ENCODE peak calls at places on chromosome 16, in four cellular contexts. W is CD8-positive, alpha-beta T cell; O is Peyer's patch; G is NT2/D1. B is an unnamed sample.

GRCh38 chr16:28098959-28099945 is 35.7 kb upstream of the GSG1L start:
- DNase-seq in O (no peak), G (no peak), W (no peak), B (no peak)

GRCh38 chr16:83915081-83915480 is 16.2 kb downstream of the MLYCD start:
- DNase-seq in W (no peak), O (no peak), G (no peak), B (no peak)

GRCh38 chr16:50273382-50273690 is 7.0 kb downstream of the ADCY7 start:
- DNase-seq in W (no peak), O (no peak), G (no peak), B (no peak)

GRCh38 chr16:67443299-67443698 is 12.4 kb downstream of the HSD11B2 start:
- DNase-seq in O (no peak), G (no peak), W (no peak), B (no peak)

GRCh38 chr16:58028541-58029070 is 3.1 kb downstream of the MMP15 start:
- DNase-seq in G (no peak), O (no peak), W (no peak), B (no peak)

GRCh38 chr16:15777533-15778203 is 79.2 kb downstream of the MYH11 start:
- DNase-seq in O (no peak), G (peak; percentile 70), W (no peak), B (no peak)

GRCh38 chr16:15401972-15402371 is 6.4 kb downstream of the MPV17L start:
- DNase-seq in W (no peak), G (no peak), O (no peak), B (no peak)

GRCh38 chr16:9033125-9033830 is 58.2 kb upstream of the HAPSTR1 start:
- DNase-seq in O (peak; percentile 31), W (no peak), G (peak; percentile 75), B (peak; percentile 11)

GRCh38 chr16:53404959-53405358 is 29.3 kb upstream of the RBL2 start:
- DNase-seq in G (no peak), O (no peak), W (no peak), B (no peak)

GRCh38 chr16:68234188-68235104 is 1.5 kb downstream of the ESRP2 start:
- DNase-seq in O (no peak), G (no peak), W (no peak), B (no peak)

GRCh38 chr16:29825145-29826044 is 5.1 kb downstream of the MVP start:
- DNase-seq in O (no peak), G (no peak), W (no peak), B (peak; percentile 57)

GRCh38 chr16:80462902-80463301 is 77.9 kb upstream of the DYNLRB2 start:
- DNase-seq in W (no peak), O (no peak), G (no peak), B (no peak)

GRCh38 chr16:19588661-19589060 is 33.2 kb downstream of the VPS35L start:
- DNase-seq in O (no peak), W (no peak), G (no peak), B (no peak)

GRCh38 chr16:58022601-58023371 is 2.8 kb upstream of the MMP15 start:
- DNase-seq in O (no peak), W (no peak), G (no peak), B (no peak)

GRCh38 chr16:13042291-13042690 is 140.9 kb downstream of the SHISA9 start:
- DNase-seq in O (no peak), G (no peak), W (no peak), B (no peak)

GRCh38 chr16:12146966-12147365 is 170.4 kb downstream of the SNX29 start:
- DNase-seq in G (no peak), W (no peak), O (no peak), B (no peak)

GRCh38 chr16:82070656-82071369 is 35.8 kb downstream of the HSD17B2 start:
- DNase-seq in G (no peak), O (no peak), W (no peak), B (no peak)

GRCh38 chr16:30657866-30658730 is at the start of gene FBRS:
- DNase-seq in O (peak; percentile 100), G (peak; percentile 100), W (peak; percentile 100), B (peak; percentile 100)

GRCh38 chr16:4052096-4052495 is 64.1 kb downstream of the ADCY9 start:
- DNase-seq in W (no peak), O (no peak), G (no peak), B (no peak)

GRCh38 chr16:56664506-56664905 is 3.4 kb downstream of the MT1G start:
- DNase-seq in G (no peak), W (no peak), O (no peak), B (no peak)

GRCh38 chr16:49051626-49052025 is 230.0 kb downstream of the CBLN1 start:
- DNase-seq in O (no peak), W (no peak), G (no peak), B (no peak)

GRCh38 chr16:64654137-64654652 is 467.7 kb downstream of the CDH11 start:
- DNase-seq in W (no peak), O (no peak), G (no peak), B (no peak)

GRCh38 chr16:11613381-11614303 is 26.9 kb upstream of the LITAF start:
- DNase-seq in O (peak; percentile 78), G (no peak), W (no peak), B (no peak)

GRCh38 chr16:51071326-51071725 is 79.7 kb downstream of the SALL1 start:
- DNase-seq in W (no peak), O (no peak), G (no peak), B (no peak)

GRCh38 chr16:17235147-17235817 is 235.5 kb downstream of the XYLT1 start:
- DNase-seq in O (no peak), W (no peak), G (no peak), B (no peak)

GRCh38 chr16:47492428-47493357 is 31.6 kb downstream of the PHKB start:
- DNase-seq in O (peak; percentile 64), W (no peak), G (peak; percentile 5), B (peak; percentile 1)

GRCh38 chr16:2934450-2934849 is 22.7 kb downstream of the FLYWCH1 start:
- DNase-seq in G (no peak), W (no peak), O (no peak), B (no peak)

GRCh38 chr16:2933136-2933535 is 21.4 kb downstream of the FLYWCH1 start:
- DNase-seq in O (no peak), G (no peak), W (no peak), B (no peak)

GRCh38 chr16:2936436-2937011 is 24.8 kb downstream of the FLYWCH1 start:
- DNase-seq in G (no peak), O (no peak), W (no peak), B (no peak)

GRCh38 chr16:2935418-2935817 is 23.7 kb downstream of the FLYWCH1 start:
- DNase-seq in G (no peak), O (no peak), W (no peak), B (no peak)

GRCh38 chr16:2933701-2934100 is 22.0 kb downstream of the FLYWCH1 start:
- DNase-seq in W (no peak), G (no peak), O (no peak), B (no peak)
- H3K36me3 ChIP-seq in W (peaks cover 20% of the 10 kb centered on the region), G (peaks cover 58% of the 10 kb centered on the region), O (no peaks in the 10 kb centered on the region), B (peaks cover 29% of the 10 kb centered on the region)

GRCh38 chr16:74449470-74449869 is 28.2 kb upstream of the CLEC18B start:
- DNase-seq in O (no peak), W (no peak), G (no peak), B (no peak)

GRCh38 chr16:74451951-74452758 is 30.9 kb upstream of the CLEC18B start:
- DNase-seq in O (no peak), G (no peak), W (no peak), B (no peak)

GRCh38 chr16:74448990-74449389 is 27.7 kb upstream of the CLEC18B start:
- DNase-seq in O (peak; percentile 17), W (no peak), G (no peak), B (no peak)

GRCh38 chr16:74450967-74451760 is 29.9 kb upstream of the CLEC18B start:
- DNase-seq in G (no peak), O (no peak), W (no peak), B (no peak)

DNA sequence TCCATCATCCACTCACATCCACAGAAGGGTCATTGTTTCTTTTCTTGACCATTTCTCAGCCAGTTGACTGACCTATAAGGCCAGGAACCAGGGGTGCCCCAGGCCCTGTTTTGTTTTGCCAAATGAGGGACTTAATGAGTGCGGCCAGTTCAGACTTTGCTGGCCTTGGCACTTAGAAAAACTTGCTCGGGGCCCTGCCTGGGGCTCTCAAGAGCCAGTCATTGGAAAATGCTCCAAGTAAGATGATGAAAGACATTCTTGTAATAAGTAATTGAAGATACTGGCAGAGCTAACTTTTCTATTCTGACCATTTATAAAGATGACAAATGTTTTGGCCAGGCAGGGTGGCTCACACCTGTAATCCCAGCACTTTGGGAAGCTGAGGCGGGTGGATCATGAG is 29.0 kb upstream of the CLEC18B start:
- DNase-seq in W (no peak), O (no peak), G (no peak), B (no peak)
- H3K36me3 ChIP-seq in W (peaks cover 39% of the 10 kb centered on the region), O (no peaks in the 10 kb centered on the region), G (peaks cover 60% of the 10 kb centered on the region), B (peaks cover 39% of the 10 kb centered on the region)

GRCh38 chr16:89134269-89134668 is 37.3 kb upstream of the CDH15 start:
- DNase-seq in G (no peak), O (no peak), W (no peak), B (no peak)

GRCh38 chr16:89137666-89138512 is 33.7 kb upstream of the CDH15 start:
- DNase-seq in O (no peak), G (no peak), W (peak; percentile 7), B (no peak)

GRCh38 chr16:89133457-89134127 is 38.0 kb upstream of the CDH15 start:
- DNase-seq in O (no peak), W (no peak), G (no peak), B (no peak)

GRCh38 chr16:89136931-89137330 is 34.6 kb upstream of the CDH15 start:
- DNase-seq in W (peak; percentile 3), O (no peak), G (no peak), B (no peak)

DNA sequence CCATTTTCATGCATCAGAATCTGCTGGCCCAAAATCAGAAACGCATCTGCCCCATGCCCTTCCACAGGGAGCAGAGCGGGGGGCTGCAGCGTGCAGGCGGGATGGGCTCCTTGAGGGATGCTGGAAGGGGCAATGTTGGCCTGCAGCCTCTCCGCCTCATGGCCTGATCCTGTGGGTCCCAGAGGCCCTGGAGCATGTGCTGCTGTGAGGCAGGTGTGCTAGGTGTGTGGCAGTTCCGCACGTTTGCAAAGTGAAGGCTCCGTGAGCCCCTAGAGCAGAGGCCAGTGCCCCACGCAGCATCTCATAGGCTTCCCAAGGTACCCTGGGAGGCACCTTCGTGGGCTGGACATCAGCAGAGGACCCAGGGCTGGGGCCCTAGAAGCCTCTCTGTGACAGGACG is 36.4 kb upstream of the CDH15 start:
- DNase-seq in W (peak; percentile 9), G (no peak), O (no peak), B (no peak)
- H3K36me3 ChIP-seq in W (peaks cover 25% of the 10 kb centered on the region), G (peaks cover 74% of the 10 kb centered on the region), O (no peaks in the 10 kb centered on the region), B (peaks cover 27% of the 10 kb centered on the region)

DNA sequence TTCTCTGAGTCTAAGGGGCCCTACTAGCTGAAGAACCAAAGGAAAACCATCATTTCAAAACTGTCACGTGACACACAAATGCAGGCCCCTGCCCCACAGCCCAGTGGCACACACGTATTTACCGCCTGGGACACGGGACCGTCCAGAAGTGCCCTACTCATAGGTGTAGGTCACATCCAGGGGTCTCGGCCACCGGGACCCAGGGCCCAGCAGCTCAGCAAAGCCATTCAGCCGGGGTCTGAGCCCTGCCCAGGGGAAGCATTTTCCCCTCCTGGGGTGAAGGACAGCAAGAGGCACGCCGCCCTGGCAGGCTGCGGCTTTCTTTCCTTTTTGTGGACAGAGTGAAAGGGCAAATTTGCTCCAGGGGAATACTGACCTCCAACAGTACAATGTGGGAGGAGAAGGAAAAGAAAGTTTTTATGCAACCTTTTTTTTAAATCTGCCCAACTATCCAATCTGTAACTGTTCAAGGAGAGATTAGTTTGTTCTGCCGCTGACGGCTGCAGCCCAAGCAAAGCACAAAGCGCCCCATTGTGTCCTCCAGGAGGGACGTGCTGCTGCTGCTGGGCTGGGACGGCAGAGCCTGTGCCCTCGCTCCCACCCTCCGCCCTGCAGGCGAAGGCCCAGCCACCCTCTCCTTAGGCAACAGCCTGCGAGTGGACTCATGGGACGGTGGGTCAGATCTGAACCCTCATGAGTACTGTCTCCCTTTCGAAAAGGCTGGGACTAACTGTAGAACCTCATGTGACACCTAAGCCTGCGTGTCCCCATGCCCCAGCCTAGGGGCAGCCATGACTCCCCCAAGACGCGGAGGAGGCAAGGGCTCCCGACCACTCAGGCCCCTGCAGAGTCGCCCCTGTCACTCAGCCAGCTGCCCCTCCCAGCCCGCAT is 21.3 kb downstream of the SLC7A5 start:
- DNase-seq in W (no peak), O (no peak), G (no peak), B (no peak)
- H3K36me3 ChIP-seq in W (no peaks in the 10 kb centered on the region), O (no peaks in the 10 kb centered on the region), G (peaks cover 99% of the 10 kb centered on the region), B (peaks cover 8% of the 10 kb centered on the region)

B was measured in CD4-positive, alpha-beta memory T cell.